ENCODE peak calls at places on chromosomes 6 and 20, in five cellular contexts. One of them, this sample, is unnamed.

GRCh38 chr6:26163733-26164505 is 76.7 kb downstream of the HFE start:
- DNase-seq in fibroblast of the aortic adventitia: no peak
- DNase-seq in effector CD4-positive, alpha-beta T cell: no peak
- DNase-seq in GM20000: no peak
- DNase-seq in GM04504: no peak
- DNase-seq in this sample: no peak

GRCh38 chr6:107618672-107619071 is 128.8 kb downstream of the SOBP start:
- DNase-seq in GM20000: peak
- DNase-seq in effector CD4-positive, alpha-beta T cell: peak
- DNase-seq in GM04504: no peak
- DNase-seq in fibroblast of the aortic adventitia: no peak
- DNase-seq in this sample: no peak

GRCh38 chr6:165760126-165760802 is 97.2 kb upstream of the PDE10A start:
- DNase-seq in effector CD4-positive, alpha-beta T cell: no peak
- DNase-seq in fibroblast of the aortic adventitia: no peak
- DNase-seq in GM04504: no peak
- DNase-seq in GM20000: no peak
- DNase-seq in this sample: no peak

GRCh38 chr6:120198033-120198432 is 848.5 kb upstream of the MAN1A1 start:
- DNase-seq in effector CD4-positive, alpha-beta T cell: no peak
- DNase-seq in GM04504: no peak
- DNase-seq in GM20000: no peak
- DNase-seq in fibroblast of the aortic adventitia: peak
- DNase-seq in this sample: peak

GRCh38 chr20:20680991-20681508 is 31.4 kb downstream of the RALGAPA2 start:
- DNase-seq in fibroblast of the aortic adventitia: no peak
- DNase-seq in GM20000: peak
- DNase-seq in effector CD4-positive, alpha-beta T cell: no peak
- DNase-seq in GM04504: no peak
- DNase-seq in this sample: no peak

GRCh38 chr6:31575952-31576684 is 753 bp downstream of the TNF start:
- DNase-seq in GM20000: peak
- DNase-seq in fibroblast of the aortic adventitia: no peak
- DNase-seq in effector CD4-positive, alpha-beta T cell: no peak
- DNase-seq in GM04504: no peak
- DNase-seq in this sample: no peak

GRCh38 chr20:36542019-36542488 is 735 bp downstream of the MYL9 start:
- DNase-seq in effector CD4-positive, alpha-beta T cell: no peak
- DNase-seq in GM20000: no peak
- DNase-seq in GM04504: peak
- DNase-seq in fibroblast of the aortic adventitia: peak
- DNase-seq in this sample: peak

GRCh38 chr6:111552241-111552744 is 53.4 kb downstream of the TRAF3IP2 start:
- DNase-seq in effector CD4-positive, alpha-beta T cell: no peak
- DNase-seq in GM20000: no peak
- DNase-seq in fibroblast of the aortic adventitia: peak
- DNase-seq in GM04504: peak
- DNase-seq in this sample: peak

GRCh38 chr6:95364016-95364604 is 213.2 kb upstream of the MANEA start:
- DNase-seq in GM20000: peak
- DNase-seq in fibroblast of the aortic adventitia: peak
- DNase-seq in GM04504: no peak
- DNase-seq in effector CD4-positive, alpha-beta T cell: no peak
- DNase-seq in this sample: no peak

GRCh38 chr6:132498638-132499037 is 14.3 kb downstream of the STX7 start:
- DNase-seq in fibroblast of the aortic adventitia: no peak
- DNase-seq in GM20000: no peak
- DNase-seq in GM04504: no peak
- DNase-seq in effector CD4-positive, alpha-beta T cell: no peak
- DNase-seq in this sample: no peak

GRCh38 chr20:57835462-57836455 is 125.9 kb upstream of the PMEPA1 start:
- DNase-seq in GM04504: no peak
- DNase-seq in GM20000: no peak
- DNase-seq in fibroblast of the aortic adventitia: no peak
- DNase-seq in effector CD4-positive, alpha-beta T cell: no peak
- DNase-seq in this sample: no peak

GRCh38 chr6:130675072-130675471 is 152.1 kb upstream of the SMLR1 start:
- DNase-seq in GM20000: no peak
- DNase-seq in fibroblast of the aortic adventitia: peak
- DNase-seq in GM04504: no peak
- DNase-seq in effector CD4-positive, alpha-beta T cell: no peak
- DNase-seq in this sample: peak

GRCh38 chr6:20202699-20203302 is 9.5 kb downstream of the MBOAT1 start:
- DNase-seq in effector CD4-positive, alpha-beta T cell: no peak
- DNase-seq in fibroblast of the aortic adventitia: no peak
- DNase-seq in GM20000: no peak
- DNase-seq in GM04504: no peak
- DNase-seq in this sample: no peak

This sample was measured in stromal cell of bone marrow.